ENCODE peak calls at places on chromosome 5, in four cellular contexts. X is WERI-Rb-1, Q is body of pancreas, C is substantia nigra. M is an unnamed sample.

GRCh38 chr5:171600736-171601265 is 181.4 kb downstream of the FGF18 start:
- DNase-seq in C (no peak), Q (peak), X (no peak), M (no peak)

GRCh38 chr5:179781846-179782245 is 11.9 kb upstream of the LTC4S start:
- DNase-seq in Q (no peak), X (no peak), C (no peak), M (no peak)

GRCh38 chr5:175464414-175465233 is 13.7 kb upstream of the SFXN1 start:
- DNase-seq in C (peak), Q (peak), X (peak), M (peak)

GRCh38 chr5:106172681-106173532 is 1497.8 kb downstream of the EFNA5 start:
- DNase-seq in C (no peak), X (no peak), Q (no peak), M (no peak)

GRCh38 chr5:177472460-177473441 is 683 bp downstream of the DBN1 start:
- DNase-seq in X (peak), Q (peak), C (no peak), M (no peak)

GRCh38 chr5:21195145-21195544 is 1207.1 kb upstream of the CDH18 start:
- DNase-seq in Q (no peak), C (no peak), X (no peak), M (no peak)

GRCh38 chr5:101643793-101644192 is 652.3 kb downstream of the SLCO4C1 start:
- DNase-seq in X (no peak), C (no peak), Q (no peak), M (no peak)

GRCh38 chr5:112479418-112479817 is 60.3 kb upstream of the EPB41L4A start:
- DNase-seq in Q (no peak), C (no peak), X (no peak), M (no peak)

GRCh38 chr5:60101561-60101960 is 208.0 kb upstream of the PDE4D start:
- DNase-seq in X (no peak), Q (no peak), C (no peak), M (no peak)

GRCh38 chr5:157665467-157666085 is 5.8 kb upstream of the C5orf52 start:
- DNase-seq in C (no peak), X (no peak), Q (no peak), M (no peak)

GRCh38 chr5:177496111-177497010 is 1.0 kb downstream of the PDLIM7 start:
- DNase-seq in Q (peak), X (peak), C (no peak), M (no peak)

GRCh38 chr5:110807174-110807573 is 68.4 kb downstream of the SLC25A46 start:
- DNase-seq in Q (peak), X (no peak), C (no peak), M (no peak)

GRCh38 chr5:154196955-154197652 is 6.6 kb downstream of the GALNT10 start:
- DNase-seq in Q (no peak), C (no peak), X (no peak), M (no peak)

GRCh38 chr5:168085321-168086040 is 206.0 kb upstream of the WWC1 start:
- DNase-seq in Q (no peak), C (no peak), X (no peak), M (no peak)

GRCh38 chr5:150750469-150750868 is 8.3 kb downstream of the DCTN4 start:
- DNase-seq in C (no peak), X (no peak), Q (no peak), M (no peak)

GRCh38 chr5:94021246-94021645 is 279.8 kb upstream of the POU5F2 start:
- DNase-seq in C (no peak), X (no peak), Q (peak), M (no peak)

GRCh38 chr5:170491479-170491878 is 12.3 kb upstream of the KCNIP1 start:
- DNase-seq in C (no peak), X (no peak), Q (peak), M (no peak)

GRCh38 chr5:55636177-55636576 is 75.9 kb downstream of the SLC38A9 start:
- DNase-seq in Q (peak), C (no peak), X (no peak), M (no peak)

GRCh38 chr5:138077064-138077696 is 6.7 kb upstream of the WNT8A start:
- DNase-seq in X (peak), Q (peak), C (peak), M (peak)

GRCh38 chr5:138503487-138504270 is 38.4 kb downstream of the EGR1 start:
- DNase-seq in Q (peak), X (peak), C (no peak), M (no peak)

GRCh38 chr5:27733242-27733641 is 694.9 kb upstream of the CDH9 start:
- DNase-seq in Q (no peak), C (no peak), X (no peak), M (no peak)

GRCh38 chr5:100706796-100707195 is 171.6 kb downstream of the FAM174A start:
- DNase-seq in X (no peak), C (no peak), Q (no peak), M (no peak)

GRCh38 chr5:123487298-123487697 is 24.7 kb upstream of the CSNK1G3 start:
- DNase-seq in Q (no peak), X (no peak), C (no peak), M (no peak)